ENCODE peak calls at places on chromosomes 12 and 14, in ten cellular contexts. B, N, M, H, I, U, A, E, C and R are unnamed samples.

GRCh38 chr14:21215879-21216251 is 53.4 kb downstream of the HNRNPC start:
- DNase-seq in B (no peak), N (no peak), M (no peak), H (no peak), I (no peak), U (no peak), A (no peak), E (no peak), C (no peak), R (no peak)

GRCh38 chr12:28378749-28379148 is 188.5 kb downstream of the CCDC91 start:
- DNase-seq in B (no peak), N (no peak), M (no peak), H (no peak), I (no peak), U (no peak), A (no peak), E (no peak), C (no peak), R (no peak)

GRCh38 chr14:77830692-77831091 is 30.8 kb downstream of the ADCK1 start:
- DNase-seq in B (no peak), N (no peak), M (no peak), H (no peak), I (no peak), U (no peak), A (no peak), E (no peak), C (no peak), R (no peak)

GRCh38 chr12:77102691-77103090 is 37.3 kb upstream of the E2F7 start:
- DNase-seq in B (no peak), N (no peak), M (peak), H (no peak), I (no peak), U (no peak), A (no peak), E (no peak), C (no peak), R (no peak)

GRCh38 chr12:103771466-103771865 is 69.6 kb downstream of the NT5DC3 start:
- DNase-seq in B (no peak), N (peak), M (peak), H (no peak), I (peak), U (peak), A (peak), E (peak), C (no peak), R (peak)

GRCh38 chr12:75960086-75960910 is 71.3 kb downstream of the PHLDA1 start:
- DNase-seq in B (no peak), N (no peak), M (no peak), H (no peak), I (peak), U (no peak), A (peak), E (peak), C (no peak), R (peak)

GRCh38 chr12:42094277-42094676 is 50.4 kb downstream of the GXYLT1 start:
- DNase-seq in B (no peak), N (no peak), M (peak), H (no peak), I (no peak), U (no peak), A (no peak), E (no peak), C (no peak), R (no peak)

GRCh38 chr12:9902539-9903228 is 21.4 kb downstream of the KLRF2 start:
- DNase-seq in B (no peak), N (no peak), M (no peak), H (no peak), I (peak), U (no peak), A (no peak), E (no peak), C (no peak), R (no peak)

GRCh38 chr14:62015248-62015647 is 253.0 kb downstream of the SNAPC1 start:
- DNase-seq in B (no peak), N (no peak), M (peak), H (no peak), I (no peak), U (no peak), A (no peak), E (no peak), C (no peak), R (no peak)

GRCh38 chr12:19759229-19759628 is 319.9 kb downstream of the AEBP2 start:
- DNase-seq in B (no peak), N (no peak), M (no peak), H (no peak), I (no peak), U (no peak), A (no peak), E (no peak), C (no peak), R (no peak)

GRCh38 chr12:95446511-95446910 is 27.4 kb upstream of the METAP2 start:
- DNase-seq in B (no peak), N (no peak), M (no peak), H (no peak), I (peak), U (no peak), A (no peak), E (peak), C (no peak), R (no peak)

GRCh38 chr14:96231731-96232130 is 24.3 kb upstream of the BDKRB1 start:
- DNase-seq in B (no peak), N (no peak), M (no peak), H (no peak), I (no peak), U (no peak), A (no peak), E (no peak), C (no peak), R (no peak)

GRCh38 chr14:29536886-29537511 is 390.6 kb downstream of the PRKD1 start:
- DNase-seq in B (no peak), N (no peak), M (peak), H (no peak), I (no peak), U (no peak), A (peak), E (no peak), C (no peak), R (peak)

GRCh38 chr14:20606190-20606901 is 15.2 kb upstream of the RNASE12 start:
- DNase-seq in B (no peak), N (no peak), M (no peak), H (no peak), I (peak), U (peak), A (peak), E (no peak), C (no peak), R (no peak)

GRCh38 chr12:106879612-106880011 is 76.1 kb upstream of the TMEM263 start:
- DNase-seq in B (no peak), N (no peak), M (no peak), H (no peak), I (no peak), U (no peak), A (peak), E (no peak), C (no peak), R (no peak)

GRCh38 chr12:45852508-45852907 is 123.0 kb downstream of the ARID2 start:
- DNase-seq in B (no peak), N (no peak), M (no peak), H (no peak), I (no peak), U (no peak), A (no peak), E (no peak), C (no peak), R (no peak)

GRCh38 chr12:128687851-128688250 is 135.9 kb downstream of the SLC15A4 start:
- DNase-seq in B (no peak), N (no peak), M (no peak), H (no peak), I (no peak), U (no peak), A (no peak), E (no peak), C (no peak), R (no peak)

GRCh38 chr14:73261520-73262426 is 24.5 kb downstream of the PAPLN start:
- DNase-seq in B (no peak), N (no peak), M (no peak), H (no peak), I (no peak), U (no peak), A (no peak), E (no peak), C (no peak), R (no peak)

GRCh38 chr14:57390806-57391562 is 598 bp downstream of the NAA30 start:
- DNase-seq in B (no peak), N (no peak), M (peak), H (no peak), I (peak), U (peak), A (peak), E (peak), C (peak), R (peak)

GRCh38 chr12:110844131-110844530 is 2.7 kb upstream of the CCDC63 start:
- DNase-seq in B (no peak), N (no peak), M (no peak), H (no peak), I (no peak), U (no peak), A (no peak), E (no peak), C (no peak), R (no peak)

GRCh38 chr14:32436993-32437392 is 107.9 kb downstream of the AKAP6 start:
- DNase-seq in B (no peak), N (no peak), M (no peak), H (no peak), I (no peak), U (no peak), A (no peak), E (no peak), C (no peak), R (no peak)

GRCh38 chr12:2403221-2403976 is 350.6 kb downstream of the CACNA1C start:
- DNase-seq in B (no peak), N (no peak), M (no peak), H (no peak), I (no peak), U (no peak), A (peak), E (no peak), C (no peak), R (no peak)

GRCh38 chr12:96364092-96364700 is 36.0 kb downstream of the CDK17 start:
- DNase-seq in B (no peak), N (no peak), M (no peak), H (no peak), I (no peak), U (no peak), A (no peak), E (no peak), C (no peak), R (no peak)

GRCh38 chr14:22159049-22159448 is 430.0 kb downstream of the DAD1 start:
- DNase-seq in B (no peak), N (no peak), M (no peak), H (no peak), I (no peak), U (no peak), A (no peak), E (no peak), C (no peak), R (no peak)

GRCh38 chr12:39788235-39788634 is 168.6 kb upstream of the ABCD2 start:
- DNase-seq in B (no peak), N (no peak), M (no peak), H (no peak), I (no peak), U (no peak), A (no peak), E (no peak), C (no peak), R (no peak)

GRCh38 chr12:1726753-1727152 is 35.9 kb downstream of the ADIPOR2 start:
- DNase-seq in B (no peak), N (no peak), M (no peak), H (no peak), I (no peak), U (no peak), A (no peak), E (no peak), C (no peak), R (no peak)